ENCODE peak calls at places on chromosome 1, in nine cellular contexts. Z is stimulated activated CD8-positive, alpha-beta memory T cell treated with anti-CD3 and anti-CD28 coated beads, Interleukin-7, amount 100 ng/mL, for 1 hour; W is activated CD4-positive, alpha-beta T cell treated with anti-CD3 and anti-CD28 coated beads, Interleukin-2, amount 50 U/mL, for 4 hours; Y is heart left ventricle; S is EH; C is heart right ventricle; V is EL; N is fibroblast of mammary gland; A is H9. J is an unnamed sample.
A peak's percentile ranks its signal among the peaks of the same experiment; 100 is the strongest.

GRCh38 chr1:35893051-35893879 is 10.3 kb downstream of the AGO1 start:
- DNase-seq in Z (no peak), W (no peak), Y (no peak), S (no peak), C (no peak), V (no peak), N (no peak), A (no peak), J (no peak)

GRCh38 chr1:77010937-77011336 is 143.7 kb downstream of the ST6GALNAC5 start:
- DNase-seq in Z (no peak), W (no peak), Y (no peak), S (no peak), C (no peak), V (no peak), N (no peak), A (no peak), J (no peak)

GRCh38 chr1:6166655-6167390 is 13.3 kb downstream of the CHD5 start:
- DNase-seq in Z (no peak), W (no peak), Y (no peak), S (no peak), C (no peak), V (no peak), N (no peak), A (no peak), J (no peak)

GRCh38 chr1:115674011-115674410 is 32.2 kb downstream of the VANGL1 start:
- DNase-seq in Z (no peak), W (no peak), Y (no peak), S (no peak), C (no peak), V (no peak), N (no peak), A (no peak), J (no peak)

GRCh38 chr1:69791311-69791710 is 223.6 kb downstream of the LRRC7 start:
- DNase-seq in Z (no peak), W (no peak), Y (no peak), S (peak; percentile 0), C (no peak), V (peak; percentile 17), N (peak; percentile 19), A (no peak), J (no peak)

GRCh38 chr1:85359874-85360708 is 83.7 kb upstream of the BCL10 start:
- DNase-seq in Z (no peak), W (no peak), Y (no peak), S (peak; percentile 83), C (no peak), V (peak; percentile 72), N (peak; percentile 50), A (no peak), J (no peak)

GRCh38 chr1:47809301-47810084 is 187.7 kb downstream of the TRABD2B start:
- DNase-seq in Z (no peak), W (no peak), Y (no peak), S (peak; percentile 21), C (no peak), V (no peak), N (no peak), A (no peak), J (no peak)

GRCh38 chr1:41073971-41074370 is 52.4 kb upstream of the SLFNL1 start:
- DNase-seq in Z (no peak), W (no peak), Y (no peak), S (peak; percentile 79), C (no peak), V (peak; percentile 71), N (peak; percentile 92), A (no peak), J (no peak)

GRCh38 chr1:92940541-92940940 is 20.7 kb downstream of the DIPK1A start:
- DNase-seq in Z (no peak), W (no peak), Y (no peak), S (peak; percentile 90), C (no peak), V (peak; percentile 81), N (peak; percentile 73), A (no peak), J (no peak)

GRCh38 chr1:45516465-45516864 is 5.2 kb downstream of the PRDX1 start:
- DNase-seq in Z (no peak), W (no peak), Y (no peak), S (no peak), C (no peak), V (no peak), N (no peak), A (no peak), J (no peak)

GRCh38 chr1:111948209-111949131 is 41.0 kb downstream of the KCND3 start:
- DNase-seq in Z (no peak), W (no peak), Y (peak; percentile 71), S (peak; percentile 15), C (peak; percentile 61), V (no peak), N (peak; percentile 24), A (no peak), J (no peak)